ENCODE peak calls at places on chromosomes 3 and 15, in six cellular contexts. O is right lobe of liver; G is head of caudate nucleus; K is activated naive CD4-positive, alpha-beta T cell treated with Interleukin-2 at 50 U/mL for 16 hours; Y is GM12891; M is stimulated activated CD8-positive, alpha-beta memory T cell treated with anti-CD3 and anti-CD28 coated beads, Interleukin-7, amount 100 ng/mL, for 1 hour. H is an unnamed sample.

GRCh38 chr3:29384640-29385039 is 103.8 kb downstream of the RBMS3 start:
- DNase-seq in O (no peak), G (no peak), K (no peak), Y (no peak), M (no peak), H (no peak)

GRCh38 chr3:45236964-45237363 is 10.9 kb upstream of the TMEM158 start:
- DNase-seq in O (no peak), G (no peak), K (no peak), Y (no peak), M (no peak), H (no peak)

GRCh38 chr3:110069641-110070538 is 732.5 kb upstream of the DPPA4 start:
- DNase-seq in O (no peak), G (no peak), K (no peak), Y (no peak), M (no peak), H (no peak)

GRCh38 chr15:56038015-56038414 is 44.6 kb upstream of the NEDD4 start:
- DNase-seq in O (no peak), G (no peak), K (no peak), Y (no peak), M (no peak), H (no peak)

GRCh38 chr3:172673210-172673679 is 37.6 kb downstream of the NCEH1 start:
- DNase-seq in O (no peak), G (peak), K (peak), Y (no peak), M (no peak), H (no peak)

GRCh38 chr3:116267139-116267538 is 178.1 kb downstream of the LSAMP start:
- DNase-seq in O (no peak), G (no peak), K (no peak), Y (no peak), M (no peak), H (no peak)

GRCh38 chr3:124974691-124975090 is 40.1 kb upstream of the MUC13 start:
- DNase-seq in O (no peak), G (no peak), K (no peak), Y (no peak), M (no peak), H (no peak)

GRCh38 chr3:45972534-45973402 is 22.9 kb downstream of the FYCO1 start:
- DNase-seq in O (no peak), G (no peak), K (no peak), Y (no peak), M (no peak), H (no peak)

GRCh38 chr15:73078722-73079121 is 26.5 kb downstream of the NEO1 start:
- DNase-seq in O (no peak), G (no peak), K (no peak), Y (no peak), M (no peak), H (no peak)

GRCh38 chr3:144032531-144033234 is 61.1 kb downstream of the DIPK2A start:
- DNase-seq in O (no peak), G (no peak), K (no peak), Y (no peak), M (no peak), H (no peak)

GRCh38 chr15:84715442-84716035 is 400 bp downstream of the SEC11A start:
- DNase-seq in O (no peak), G (peak), K (peak), Y (no peak), M (no peak), H (no peak)

GRCh38 chr3:155554777-155555445 is 190.0 kb downstream of the PLCH1 start:
- DNase-seq in O (no peak), G (no peak), K (no peak), Y (no peak), M (no peak), H (no peak)

GRCh38 chr3:50605901-50606326 is 5.7 kb downstream of the CISH start:
- DNase-seq in O (peak), G (no peak), K (no peak), Y (no peak), M (no peak), H (no peak)

GRCh38 chr3:179973931-179974361 is 62.8 kb downstream of the PEX5L start:
- DNase-seq in O (no peak), G (peak), K (no peak), Y (no peak), M (no peak), H (no peak)

GRCh38 chr3:29758108-29759020 is 477.5 kb downstream of the RBMS3 start:
- DNase-seq in O (no peak), G (no peak), K (no peak), Y (no peak), M (no peak), H (no peak)

GRCh38 chr3:152331018-152331541 is 62.4 kb downstream of the MBNL1 start:
- DNase-seq in O (no peak), G (no peak), K (no peak), Y (no peak), M (no peak), H (no peak)

GRCh38 chr15:56964182-56964581 is 45.7 kb downstream of the TCF12 start:
- DNase-seq in O (no peak), G (no peak), K (no peak), Y (no peak), M (no peak), H (no peak)

GRCh38 chr15:80662129-80662528 is 33.0 kb upstream of the ABHD17C start:
- DNase-seq in O (no peak), G (no peak), K (no peak), Y (no peak), M (no peak), H (no peak)

GRCh38 chr15:46312133-46312740 is 677.4 kb downstream of the SQOR start:
- DNase-seq in O (peak), G (peak), K (peak), Y (peak), M (no peak), H (peak)

GRCh38 chr3:52112056-52112455 is 42.2 kb downstream of the POC1A start:
- DNase-seq in O (peak), G (no peak), K (no peak), Y (no peak), M (no peak), H (no peak)

GRCh38 chr3:110995461-110996226 is 76.0 kb upstream of the NECTIN3 start:
- DNase-seq in O (no peak), G (no peak), K (no peak), Y (no peak), M (no peak), H (no peak)

GRCh38 chr15:65528461-65529060 is 1.7 kb upstream of the HACD3 start:
- DNase-seq in O (no peak), G (no peak), K (no peak), Y (no peak), M (no peak), H (no peak)

GRCh38 chr3:1774597-1774996 is 324.1 kb upstream of the CNTN4 start:
- DNase-seq in O (no peak), G (no peak), K (no peak), Y (no peak), M (no peak), H (no peak)

GRCh38 chr15:70505411-70505919 is 257.9 kb downstream of the UACA start:
- DNase-seq in O (no peak), G (no peak), K (no peak), Y (no peak), M (no peak), H (no peak)

GRCh38 chr15:40471105-40471777 is 457 bp downstream of the CHST14 start:
- DNase-seq in O (no peak), G (no peak), K (peak), Y (no peak), M (no peak), H (no peak)

GRCh38 chr15:52728899-52729298 is 49.7 kb upstream of the ATOSA start:
- DNase-seq in O (no peak), G (no peak), K (no peak), Y (no peak), M (no peak), H (no peak)

GRCh38 chr15:66850078-66850991 is 148.3 kb downstream of the SMAD6 start:
- DNase-seq in O (no peak), G (no peak), K (no peak), Y (no peak), M (no peak), H (no peak)

GRCh38 chr3:157594413-157594812 is 91.2 kb upstream of the VEPH1 start:
- DNase-seq in O (no peak), G (no peak), K (no peak), Y (no peak), M (no peak), H (no peak)

GRCh38 chr3:85862893-85863455 is 904.2 kb downstream of the CADM2 start:
- DNase-seq in O (no peak), G (no peak), K (no peak), Y (no peak), M (no peak), H (no peak)

GRCh38 chr3:94071713-94072284 is 8.9 kb downstream of the NSUN3 start:
- DNase-seq in O (no peak), G (no peak), K (no peak), Y (no peak), M (no peak), H (no peak)

GRCh38 chr3:74267583-74268184 is 346.8 kb downstream of the CNTN3 start:
- DNase-seq in O (no peak), G (no peak), K (no peak), Y (peak), M (no peak), H (no peak)

GRCh38 chr3:167066977-167067843 is 312.9 kb downstream of the ZBBX start:
- DNase-seq in O (no peak), G (no peak), K (no peak), Y (no peak), M (no peak), H (no peak)

GRCh38 chr15:84981711-84982300 is at the start of gene PDE8A:
- DNase-seq in O (peak), G (no peak), K (peak), Y (peak), M (no peak), H (no peak)

GRCh38 chr3:67018105-67018788 is 20.1 kb downstream of the KBTBD8 start:
- DNase-seq in O (no peak), G (no peak), K (no peak), Y (no peak), M (no peak), H (no peak)

GRCh38 chr3:137105277-137105977 is 147.6 kb downstream of the IL20RB start:
- DNase-seq in O (no peak), G (no peak), K (no peak), Y (no peak), M (no peak), H (no peak)

GRCh38 chr15:41493205-41493901 is at the start of gene ITPKA:
- DNase-seq in O (peak), G (peak), K (peak), Y (peak), M (peak), H (peak)